ENCODE peak calls at places on chromosomes 7 and 10, in seven cellular contexts. One of them, this sample, is unnamed.

GRCh38 chr7:20651960-20652544 is 36.6 kb downstream of the ABCB5 start:
- ATAC-seq in central memory CD8-positive, alpha-beta T cell: no peak
- ATAC-seq in activated CD4-positive, alpha-beta T cell treated with anti-CD3 and anti-CD28 coated beads for 36 hours: no peak
- ATAC-seq in gastrocnemius medialis: no peak
- ATAC-seq in right cardiac atrium: no peak
- ATAC-seq in stimulated activated naive CD8-positive, alpha-beta T cell treated with anti-CD3 and anti-CD28 coated beads, Interleukin-15, amount 100 ng/mL, for 72 hours: no peak
- ATAC-seq in pancreas: no peak
- ATAC-seq in this sample: no peak

GRCh38 chr7:92563345-92563744 is 26.8 kb downstream of the FAM133B start:
- ATAC-seq in pancreas: no peak
- ATAC-seq in right cardiac atrium: no peak
- ATAC-seq in activated CD4-positive, alpha-beta T cell treated with anti-CD3 and anti-CD28 coated beads for 36 hours: no peak
- ATAC-seq in central memory CD8-positive, alpha-beta T cell: no peak
- ATAC-seq in stimulated activated naive CD8-positive, alpha-beta T cell treated with anti-CD3 and anti-CD28 coated beads, Interleukin-15, amount 100 ng/mL, for 72 hours: no peak
- ATAC-seq in gastrocnemius medialis: no peak
- ATAC-seq in this sample: no peak

GRCh38 chr7:72492446-72492845 is 80.3 kb upstream of the CALN1 start:
- ATAC-seq in central memory CD8-positive, alpha-beta T cell: no peak
- ATAC-seq in activated CD4-positive, alpha-beta T cell treated with anti-CD3 and anti-CD28 coated beads for 36 hours: no peak
- ATAC-seq in pancreas: peak
- ATAC-seq in right cardiac atrium: peak
- ATAC-seq in gastrocnemius medialis: no peak
- ATAC-seq in stimulated activated naive CD8-positive, alpha-beta T cell treated with anti-CD3 and anti-CD28 coated beads, Interleukin-15, amount 100 ng/mL, for 72 hours: no peak
- ATAC-seq in this sample: no peak

GRCh38 chr7:38830826-38831225 is 78.2 kb downstream of the VPS41 start:
- ATAC-seq in activated CD4-positive, alpha-beta T cell treated with anti-CD3 and anti-CD28 coated beads for 36 hours: no peak
- ATAC-seq in central memory CD8-positive, alpha-beta T cell: no peak
- ATAC-seq in stimulated activated naive CD8-positive, alpha-beta T cell treated with anti-CD3 and anti-CD28 coated beads, Interleukin-15, amount 100 ng/mL, for 72 hours: no peak
- ATAC-seq in pancreas: peak
- ATAC-seq in gastrocnemius medialis: no peak
- ATAC-seq in right cardiac atrium: no peak
- ATAC-seq in this sample: no peak

GRCh38 chr7:102873470-102874165 is 39.2 kb upstream of the LRRC17 start:
- ATAC-seq in right cardiac atrium: no peak
- ATAC-seq in stimulated activated naive CD8-positive, alpha-beta T cell treated with anti-CD3 and anti-CD28 coated beads, Interleukin-15, amount 100 ng/mL, for 72 hours: peak
- ATAC-seq in central memory CD8-positive, alpha-beta T cell: no peak
- ATAC-seq in pancreas: no peak
- ATAC-seq in activated CD4-positive, alpha-beta T cell treated with anti-CD3 and anti-CD28 coated beads for 36 hours: peak
- ATAC-seq in gastrocnemius medialis: no peak
- ATAC-seq in this sample: no peak

GRCh38 chr7:92644406-92645113 is 54.4 kb upstream of the FAM133B start:
- ATAC-seq in central memory CD8-positive, alpha-beta T cell: no peak
- ATAC-seq in pancreas: no peak
- ATAC-seq in gastrocnemius medialis: peak
- ATAC-seq in stimulated activated naive CD8-positive, alpha-beta T cell treated with anti-CD3 and anti-CD28 coated beads, Interleukin-15, amount 100 ng/mL, for 72 hours: no peak
- ATAC-seq in activated CD4-positive, alpha-beta T cell treated with anti-CD3 and anti-CD28 coated beads for 36 hours: no peak
- ATAC-seq in right cardiac atrium: peak
- ATAC-seq in this sample: no peak

GRCh38 chr10:48656241-48656921 is 28.3 kb upstream of the WDFY4 start:
- ATAC-seq in pancreas: peak
- ATAC-seq in gastrocnemius medialis: peak
- ATAC-seq in stimulated activated naive CD8-positive, alpha-beta T cell treated with anti-CD3 and anti-CD28 coated beads, Interleukin-15, amount 100 ng/mL, for 72 hours: peak
- ATAC-seq in right cardiac atrium: peak
- ATAC-seq in central memory CD8-positive, alpha-beta T cell: peak
- ATAC-seq in activated CD4-positive, alpha-beta T cell treated with anti-CD3 and anti-CD28 coated beads for 36 hours: peak
- ATAC-seq in this sample: peak

GRCh38 chr10:4678023-4678950 is 147.7 kb upstream of the AKR1E2 start:
- ATAC-seq in central memory CD8-positive, alpha-beta T cell: no peak
- ATAC-seq in right cardiac atrium: peak
- ATAC-seq in stimulated activated naive CD8-positive, alpha-beta T cell treated with anti-CD3 and anti-CD28 coated beads, Interleukin-15, amount 100 ng/mL, for 72 hours: no peak
- ATAC-seq in pancreas: peak
- ATAC-seq in gastrocnemius medialis: peak
- ATAC-seq in activated CD4-positive, alpha-beta T cell treated with anti-CD3 and anti-CD28 coated beads for 36 hours: no peak
- ATAC-seq in this sample: no peak

GRCh38 chr10:22477365-22478287 is 132.3 kb downstream of the SPAG6 start:
- ATAC-seq in pancreas: no peak
- ATAC-seq in gastrocnemius medialis: no peak
- ATAC-seq in right cardiac atrium: peak
- ATAC-seq in stimulated activated naive CD8-positive, alpha-beta T cell treated with anti-CD3 and anti-CD28 coated beads, Interleukin-15, amount 100 ng/mL, for 72 hours: peak
- ATAC-seq in activated CD4-positive, alpha-beta T cell treated with anti-CD3 and anti-CD28 coated beads for 36 hours: no peak
- ATAC-seq in central memory CD8-positive, alpha-beta T cell: no peak
- ATAC-seq in this sample: no peak

GRCh38 chr7:2521341-2521745 is 1.8 kb downstream of the LFNG start:
- ATAC-seq in stimulated activated naive CD8-positive, alpha-beta T cell treated with anti-CD3 and anti-CD28 coated beads, Interleukin-15, amount 100 ng/mL, for 72 hours: peak
- ATAC-seq in central memory CD8-positive, alpha-beta T cell: peak
- ATAC-seq in pancreas: no peak
- ATAC-seq in right cardiac atrium: no peak
- ATAC-seq in activated CD4-positive, alpha-beta T cell treated with anti-CD3 and anti-CD28 coated beads for 36 hours: peak
- ATAC-seq in gastrocnemius medialis: no peak
- ATAC-seq in this sample: no peak

GRCh38 chr10:14671383-14671782 is 103.3 kb downstream of the FAM107B start:
- ATAC-seq in stimulated activated naive CD8-positive, alpha-beta T cell treated with anti-CD3 and anti-CD28 coated beads, Interleukin-15, amount 100 ng/mL, for 72 hours: no peak
- ATAC-seq in activated CD4-positive, alpha-beta T cell treated with anti-CD3 and anti-CD28 coated beads for 36 hours: no peak
- ATAC-seq in right cardiac atrium: no peak
- ATAC-seq in central memory CD8-positive, alpha-beta T cell: no peak
- ATAC-seq in pancreas: no peak
- ATAC-seq in gastrocnemius medialis: no peak
- ATAC-seq in this sample: no peak

GRCh38 chr10:127921075-127921750 is 14.3 kb downstream of the PTPRE start:
- ATAC-seq in pancreas: no peak
- ATAC-seq in activated CD4-positive, alpha-beta T cell treated with anti-CD3 and anti-CD28 coated beads for 36 hours: no peak
- ATAC-seq in right cardiac atrium: no peak
- ATAC-seq in gastrocnemius medialis: no peak
- ATAC-seq in stimulated activated naive CD8-positive, alpha-beta T cell treated with anti-CD3 and anti-CD28 coated beads, Interleukin-15, amount 100 ng/mL, for 72 hours: no peak
- ATAC-seq in central memory CD8-positive, alpha-beta T cell: no peak
- ATAC-seq in this sample: no peak

GRCh38 chr10:87660484-87661133 is 931 bp downstream of the PAPSS2 start:
- ATAC-seq in stimulated activated naive CD8-positive, alpha-beta T cell treated with anti-CD3 and anti-CD28 coated beads, Interleukin-15, amount 100 ng/mL, for 72 hours: no peak
- ATAC-seq in right cardiac atrium: peak
- ATAC-seq in central memory CD8-positive, alpha-beta T cell: no peak
- ATAC-seq in pancreas: peak
- ATAC-seq in activated CD4-positive, alpha-beta T cell treated with anti-CD3 and anti-CD28 coated beads for 36 hours: no peak
- ATAC-seq in gastrocnemius medialis: no peak
- ATAC-seq in this sample: no peak

GRCh38 chr10:13834581-13835286 is 248.0 kb downstream of the PRPF18 start:
- ATAC-seq in activated CD4-positive, alpha-beta T cell treated with anti-CD3 and anti-CD28 coated beads for 36 hours: no peak
- ATAC-seq in right cardiac atrium: peak
- ATAC-seq in stimulated activated naive CD8-positive, alpha-beta T cell treated with anti-CD3 and anti-CD28 coated beads, Interleukin-15, amount 100 ng/mL, for 72 hours: no peak
- ATAC-seq in pancreas: peak
- ATAC-seq in gastrocnemius medialis: no peak
- ATAC-seq in central memory CD8-positive, alpha-beta T cell: no peak
- ATAC-seq in this sample: no peak

GRCh38 chr10:77940627-77941026 is 14.1 kb upstream of the DLG5 start:
- ATAC-seq in gastrocnemius medialis: no peak
- ATAC-seq in central memory CD8-positive, alpha-beta T cell: no peak
- ATAC-seq in pancreas: no peak
- ATAC-seq in right cardiac atrium: no peak
- ATAC-seq in activated CD4-positive, alpha-beta T cell treated with anti-CD3 and anti-CD28 coated beads for 36 hours: no peak
- ATAC-seq in stimulated activated naive CD8-positive, alpha-beta T cell treated with anti-CD3 and anti-CD28 coated beads, Interleukin-15, amount 100 ng/mL, for 72 hours: no peak
- ATAC-seq in this sample: no peak

GRCh38 chr10:101840741-101841453 is 2.7 kb downstream of the KCNIP2 start:
- ATAC-seq in central memory CD8-positive, alpha-beta T cell: peak
- ATAC-seq in stimulated activated naive CD8-positive, alpha-beta T cell treated with anti-CD3 and anti-CD28 coated beads, Interleukin-15, amount 100 ng/mL, for 72 hours: peak
- ATAC-seq in right cardiac atrium: peak
- ATAC-seq in activated CD4-positive, alpha-beta T cell treated with anti-CD3 and anti-CD28 coated beads for 36 hours: peak
- ATAC-seq in gastrocnemius medialis: peak
- ATAC-seq in pancreas: peak
- ATAC-seq in this sample: peak

GRCh38 chr7:157224627-157225026 is 85.9 kb downstream of the UBE3C start:
- ATAC-seq in stimulated activated naive CD8-positive, alpha-beta T cell treated with anti-CD3 and anti-CD28 coated beads, Interleukin-15, amount 100 ng/mL, for 72 hours: no peak
- ATAC-seq in gastrocnemius medialis: no peak
- ATAC-seq in activated CD4-positive, alpha-beta T cell treated with anti-CD3 and anti-CD28 coated beads for 36 hours: no peak
- ATAC-seq in pancreas: peak
- ATAC-seq in right cardiac atrium: no peak
- ATAC-seq in central memory CD8-positive, alpha-beta T cell: no peak
- ATAC-seq in this sample: no peak

GRCh38 chr10:84696610-84697009 is 368.2 kb downstream of the CCSER2 start:
- ATAC-seq in stimulated activated naive CD8-positive, alpha-beta T cell treated with anti-CD3 and anti-CD28 coated beads, Interleukin-15, amount 100 ng/mL, for 72 hours: no peak
- ATAC-seq in right cardiac atrium: no peak
- ATAC-seq in activated CD4-positive, alpha-beta T cell treated with anti-CD3 and anti-CD28 coated beads for 36 hours: no peak
- ATAC-seq in gastrocnemius medialis: no peak
- ATAC-seq in central memory CD8-positive, alpha-beta T cell: no peak
- ATAC-seq in pancreas: no peak
- ATAC-seq in this sample: no peak

GRCh38 chr7:28132959-28133745 is 47.4 kb downstream of the JAZF1 start:
- ATAC-seq in stimulated activated naive CD8-positive, alpha-beta T cell treated with anti-CD3 and anti-CD28 coated beads, Interleukin-15, amount 100 ng/mL, for 72 hours: peak
- ATAC-seq in activated CD4-positive, alpha-beta T cell treated with anti-CD3 and anti-CD28 coated beads for 36 hours: peak
- ATAC-seq in right cardiac atrium: no peak
- ATAC-seq in gastrocnemius medialis: no peak
- ATAC-seq in pancreas: no peak
- ATAC-seq in central memory CD8-positive, alpha-beta T cell: no peak
- ATAC-seq in this sample: peak

GRCh38 chr10:6843477-6843876 is 263.4 kb upstream of the PRKCQ start:
- ATAC-seq in gastrocnemius medialis: no peak
- ATAC-seq in stimulated activated naive CD8-positive, alpha-beta T cell treated with anti-CD3 and anti-CD28 coated beads, Interleukin-15, amount 100 ng/mL, for 72 hours: no peak
- ATAC-seq in activated CD4-positive, alpha-beta T cell treated with anti-CD3 and anti-CD28 coated beads for 36 hours: no peak
- ATAC-seq in pancreas: no peak
- ATAC-seq in right cardiac atrium: no peak
- ATAC-seq in central memory CD8-positive, alpha-beta T cell: no peak
- ATAC-seq in this sample: no peak

GRCh38 chr10:90798482-90798881 is 59.4 kb downstream of the HTR7 start:
- ATAC-seq in pancreas: no peak
- ATAC-seq in central memory CD8-positive, alpha-beta T cell: no peak
- ATAC-seq in gastrocnemius medialis: no peak
- ATAC-seq in stimulated activated naive CD8-positive, alpha-beta T cell treated with anti-CD3 and anti-CD28 coated beads, Interleukin-15, amount 100 ng/mL, for 72 hours: no peak
- ATAC-seq in right cardiac atrium: no peak
- ATAC-seq in activated CD4-positive, alpha-beta T cell treated with anti-CD3 and anti-CD28 coated beads for 36 hours: peak
- ATAC-seq in this sample: no peak

GRCh38 chr7:55165176-55165861 is 146.5 kb downstream of the EGFR start:
- ATAC-seq in activated CD4-positive, alpha-beta T cell treated with anti-CD3 and anti-CD28 coated beads for 36 hours: no peak
- ATAC-seq in stimulated activated naive CD8-positive, alpha-beta T cell treated with anti-CD3 and anti-CD28 coated beads, Interleukin-15, amount 100 ng/mL, for 72 hours: no peak
- ATAC-seq in central memory CD8-positive, alpha-beta T cell: no peak
- ATAC-seq in gastrocnemius medialis: no peak
- ATAC-seq in right cardiac atrium: no peak
- ATAC-seq in pancreas: no peak
- ATAC-seq in this sample: no peak

GRCh38 chr10:90915141-90916075 is 5.5 kb downstream of the ANKRD1 start:
- ATAC-seq in gastrocnemius medialis: no peak
- ATAC-seq in pancreas: no peak
- ATAC-seq in activated CD4-positive, alpha-beta T cell treated with anti-CD3 and anti-CD28 coated beads for 36 hours: no peak
- ATAC-seq in right cardiac atrium: peak
- ATAC-seq in stimulated activated naive CD8-positive, alpha-beta T cell treated with anti-CD3 and anti-CD28 coated beads, Interleukin-15, amount 100 ng/mL, for 72 hours: no peak
- ATAC-seq in central memory CD8-positive, alpha-beta T cell: no peak
- ATAC-seq in this sample: no peak

GRCh38 chr7:134473861-134474291 is 15.0 kb upstream of the AKR1B1 start:
- ATAC-seq in activated CD4-positive, alpha-beta T cell treated with anti-CD3 and anti-CD28 coated beads for 36 hours: no peak
- ATAC-seq in central memory CD8-positive, alpha-beta T cell: no peak
- ATAC-seq in right cardiac atrium: peak
- ATAC-seq in gastrocnemius medialis: peak
- ATAC-seq in stimulated activated naive CD8-positive, alpha-beta T cell treated with anti-CD3 and anti-CD28 coated beads, Interleukin-15, amount 100 ng/mL, for 72 hours: no peak
- ATAC-seq in pancreas: no peak
- ATAC-seq in this sample: no peak

GRCh38 chr10:111347386-111348005 is 270.7 kb downstream of the ADRA2A start:
- ATAC-seq in activated CD4-positive, alpha-beta T cell treated with anti-CD3 and anti-CD28 coated beads for 36 hours: no peak
- ATAC-seq in central memory CD8-positive, alpha-beta T cell: no peak
- ATAC-seq in stimulated activated naive CD8-positive, alpha-beta T cell treated with anti-CD3 and anti-CD28 coated beads, Interleukin-15, amount 100 ng/mL, for 72 hours: no peak
- ATAC-seq in pancreas: peak
- ATAC-seq in gastrocnemius medialis: no peak
- ATAC-seq in right cardiac atrium: no peak
- ATAC-seq in this sample: no peak

GRCh38 chr10:125711110-125711750 is 8.3 kb upstream of the EDRF1 start:
- ATAC-seq in central memory CD8-positive, alpha-beta T cell: no peak
- ATAC-seq in activated CD4-positive, alpha-beta T cell treated with anti-CD3 and anti-CD28 coated beads for 36 hours: no peak
- ATAC-seq in pancreas: no peak
- ATAC-seq in gastrocnemius medialis: no peak
- ATAC-seq in right cardiac atrium: no peak
- ATAC-seq in stimulated activated naive CD8-positive, alpha-beta T cell treated with anti-CD3 and anti-CD28 coated beads, Interleukin-15, amount 100 ng/mL, for 72 hours: no peak
- ATAC-seq in this sample: no peak

GRCh38 chr10:93461807-93462178 is 20.3 kb downstream of the MYOF start:
- ATAC-seq in gastrocnemius medialis: no peak
- ATAC-seq in central memory CD8-positive, alpha-beta T cell: no peak
- ATAC-seq in stimulated activated naive CD8-positive, alpha-beta T cell treated with anti-CD3 and anti-CD28 coated beads, Interleukin-15, amount 100 ng/mL, for 72 hours: no peak
- ATAC-seq in right cardiac atrium: no peak
- ATAC-seq in activated CD4-positive, alpha-beta T cell treated with anti-CD3 and anti-CD28 coated beads for 36 hours: no peak
- ATAC-seq in pancreas: no peak
- ATAC-seq in this sample: no peak

GRCh38 chr7:134472572-134473242 is 13.8 kb upstream of the AKR1B1 start:
- ATAC-seq in activated CD4-positive, alpha-beta T cell treated with anti-CD3 and anti-CD28 coated beads for 36 hours: no peak
- ATAC-seq in stimulated activated naive CD8-positive, alpha-beta T cell treated with anti-CD3 and anti-CD28 coated beads, Interleukin-15, amount 100 ng/mL, for 72 hours: no peak
- ATAC-seq in central memory CD8-positive, alpha-beta T cell: no peak
- ATAC-seq in pancreas: no peak
- ATAC-seq in gastrocnemius medialis: no peak
- ATAC-seq in right cardiac atrium: no peak
- ATAC-seq in this sample: no peak

GRCh38 chr10:33703897-33704825 is 369.7 kb upstream of the NRP1 start:
- ATAC-seq in central memory CD8-positive, alpha-beta T cell: no peak
- ATAC-seq in right cardiac atrium: peak
- ATAC-seq in gastrocnemius medialis: no peak
- ATAC-seq in activated CD4-positive, alpha-beta T cell treated with anti-CD3 and anti-CD28 coated beads for 36 hours: no peak
- ATAC-seq in stimulated activated naive CD8-positive, alpha-beta T cell treated with anti-CD3 and anti-CD28 coated beads, Interleukin-15, amount 100 ng/mL, for 72 hours: no peak
- ATAC-seq in pancreas: peak
- ATAC-seq in this sample: no peak

GRCh38 chr7:17498230-17498629 is 199.8 kb downstream of the AHR start:
- ATAC-seq in gastrocnemius medialis: no peak
- ATAC-seq in right cardiac atrium: no peak
- ATAC-seq in pancreas: peak
- ATAC-seq in stimulated activated naive CD8-positive, alpha-beta T cell treated with anti-CD3 and anti-CD28 coated beads, Interleukin-15, amount 100 ng/mL, for 72 hours: no peak
- ATAC-seq in activated CD4-positive, alpha-beta T cell treated with anti-CD3 and anti-CD28 coated beads for 36 hours: no peak
- ATAC-seq in central memory CD8-positive, alpha-beta T cell: no peak
- ATAC-seq in this sample: no peak

GRCh38 chr10:11082551-11082950 is 64.9 kb downstream of the CELF2 start:
- ATAC-seq in gastrocnemius medialis: no peak
- ATAC-seq in activated CD4-positive, alpha-beta T cell treated with anti-CD3 and anti-CD28 coated beads for 36 hours: no peak
- ATAC-seq in central memory CD8-positive, alpha-beta T cell: no peak
- ATAC-seq in right cardiac atrium: no peak
- ATAC-seq in stimulated activated naive CD8-positive, alpha-beta T cell treated with anti-CD3 and anti-CD28 coated beads, Interleukin-15, amount 100 ng/mL, for 72 hours: no peak
- ATAC-seq in pancreas: no peak
- ATAC-seq in this sample: no peak